ENCODE peak calls at places on chromosome 3, in nine cellular contexts. O is CD8-positive, alpha-beta T cell; L is sigmoid colon; K is tibial artery; C is choroid plexus epithelial cell; H is omental fat pad; D is endothelial cell; I is breast epithelium; W is GM13976. M is an unnamed sample.

GRCh38 chr3:172560026-172560425 is 36.8 kb upstream of the TNFSF10 start:
- DNase-seq in O (no peak), K (no peak), L (no peak), W (no peak), H (no peak), I (no peak), D (no peak), C (peak; percentile 26), M (no peak)

GRCh38 chr3:146685050-146685814 is 80.1 kb upstream of the PLSCR5 start:
- DNase-seq in L (no peak), D (no peak), W (no peak), I (no peak), C (no peak), O (no peak), H (no peak), K (no peak), M (no peak)

GRCh38 chr3:95539950-95540483 is 1274.4 kb upstream of the EPHA6 start:
- DNase-seq in D (no peak), H (no peak), L (no peak), O (no peak), C (no peak), K (no peak), W (no peak), I (no peak), M (no peak)

GRCh38 chr3:153348457-153349137 is 186.6 kb downstream of the RAP2B start:
- DNase-seq in O (no peak), D (no peak), L (no peak), W (no peak), C (peak; percentile 32), K (no peak), I (no peak), H (no peak), M (no peak)

GRCh38 chr3:115321396-115321795 is 174.3 kb upstream of the ZBTB20 start:
- DNase-seq in K (no peak), I (no peak), O (no peak), W (peak; percentile 9), D (no peak), H (no peak), C (peak; percentile 49), L (no peak), M (no peak)

GRCh38 chr3:124318650-124319049 is 326.7 kb upstream of the ROPN1 start:
- DNase-seq in C (no peak), I (no peak), K (no peak), D (no peak), L (no peak), O (no peak), H (no peak), W (no peak), M (no peak)

GRCh38 chr3:15629860-15630597 is 28.5 kb downstream of the BTD start:
- DNase-seq in H (no peak), O (peak; percentile 34), W (peak; percentile 82), D (peak; percentile 59), L (peak; percentile 85), I (peak; percentile 39), K (peak; percentile 71), C (peak; percentile 94), M (no peak)

GRCh38 chr3:98095870-98096269 is 8.9 kb downstream of the OR5AC2 start:
- DNase-seq in O (no peak), H (no peak), C (no peak), L (no peak), W (no peak), K (no peak), D (no peak), I (no peak), M (no peak)

GRCh38 chr3:79255696-79256095 is 512.1 kb downstream of the ROBO1 start:
- DNase-seq in O (no peak), L (no peak), I (no peak), C (no peak), D (no peak), W (no peak), K (no peak), H (no peak), M (no peak)

GRCh38 chr3:61685755-61686154 is 124.4 kb downstream of the PTPRG start:
- DNase-seq in L (no peak), K (no peak), W (no peak), I (no peak), O (no peak), C (no peak), D (no peak), H (no peak), M (no peak)

GRCh38 chr3:31502803-31503221 is 29.9 kb upstream of the STT3B start:
- DNase-seq in O (no peak), H (no peak), D (no peak), L (no peak), I (no peak), W (peak; percentile 41), K (no peak), C (no peak), M (no peak)

GRCh38 chr3:31503456-31503855 is 29.3 kb upstream of the STT3B start:
- DNase-seq in W (no peak), C (no peak), O (no peak), K (no peak), L (no peak), H (no peak), D (no peak), I (no peak), M (no peak)

GRCh38 chr3:31495971-31496370 is 36.8 kb upstream of the STT3B start:
- DNase-seq in O (no peak), C (no peak), K (no peak), H (no peak), W (no peak), L (no peak), D (no peak), I (no peak), M (no peak)

GRCh38 chr3:31504230-31504629 is 28.5 kb upstream of the STT3B start:
- DNase-seq in K (no peak), I (no peak), C (no peak), W (no peak), D (no peak), H (no peak), O (no peak), L (no peak), M (no peak)

GRCh38 chr3:31498824-31499223 is 33.9 kb upstream of the STT3B start:
- DNase-seq in D (no peak), C (no peak), H (no peak), W (no peak), L (no peak), O (no peak), K (no peak), I (no peak), M (no peak)
- TF ChIP-seq CTCF in D (no peak), C (no peak), H (no peak), W (no peak), L (no peak), O (no peak), K (no peak), I (no peak), M (no peak)

GRCh38 chr3:48664313-48664644 is 1.6 kb upstream of the CELSR3 start:
- DNase-seq in H (no peak), C (no peak), K (no peak), I (no peak), L (no peak), D (no peak), O (no peak), W (no peak), M (no peak)
- TF ChIP-seq CTCF in H (no peak), C (no peak), K (no peak), I (no peak), L (peak; percentile 34), D (peak; percentile 14), O (no peak), W (no peak), M (no peak)

DNA sequence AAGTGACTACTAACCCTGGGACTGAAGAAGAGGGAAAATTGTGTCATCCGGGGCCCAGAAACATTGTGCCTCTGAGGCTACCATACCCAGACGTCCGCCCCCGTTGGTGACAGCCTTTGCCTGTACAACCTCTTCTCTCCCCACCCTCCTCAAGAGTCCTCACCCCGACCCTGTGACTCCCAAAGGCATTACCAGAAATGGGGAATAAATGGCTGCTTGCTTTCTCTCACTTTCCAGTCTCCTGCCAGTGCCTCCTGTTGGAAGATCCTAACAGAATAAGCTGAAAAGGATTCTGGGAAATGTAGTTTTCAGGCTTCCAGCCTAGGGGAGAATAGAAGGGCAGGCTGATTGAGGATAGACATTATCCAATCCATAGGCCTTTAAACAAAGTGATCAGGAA is 30.8 kb upstream of the SLC25A36 start:
- DNase-seq in C (peak; percentile 44), H (no peak), K (no peak), O (no peak), L (no peak), W (no peak), D (peak; percentile 14), I (no peak), M (no peak)
- TF ChIP-seq CTCF in C (peak; percentile 44), H (no peak), K (no peak), O (no peak), L (no peak), W (no peak), D (no peak), I (no peak), M (no peak)

GRCh38 chr3:127846576-127846975 is 24.3 kb upstream of the MGLL start:
- DNase-seq in C (no peak), L (no peak), K (no peak), W (no peak), D (no peak), H (no peak), O (no peak), I (no peak), M (no peak)

GRCh38 chr3:127851899-127852298 is 29.6 kb upstream of the MGLL start:
- DNase-seq in W (no peak), D (no peak), I (no peak), H (no peak), L (no peak), C (no peak), K (no peak), O (no peak), M (no peak)

GRCh38 chr3:127847236-127847720 is 25.0 kb upstream of the MGLL start:
- DNase-seq in D (no peak), H (no peak), K (no peak), C (no peak), W (no peak), L (no peak), O (no peak), I (no peak), M (no peak)

GRCh38 chr3:127849368-127849767 is 27.1 kb upstream of the MGLL start:
- DNase-seq in H (no peak), K (no peak), I (no peak), L (no peak), D (no peak), O (no peak), C (no peak), W (no peak), M (no peak)

DNA sequence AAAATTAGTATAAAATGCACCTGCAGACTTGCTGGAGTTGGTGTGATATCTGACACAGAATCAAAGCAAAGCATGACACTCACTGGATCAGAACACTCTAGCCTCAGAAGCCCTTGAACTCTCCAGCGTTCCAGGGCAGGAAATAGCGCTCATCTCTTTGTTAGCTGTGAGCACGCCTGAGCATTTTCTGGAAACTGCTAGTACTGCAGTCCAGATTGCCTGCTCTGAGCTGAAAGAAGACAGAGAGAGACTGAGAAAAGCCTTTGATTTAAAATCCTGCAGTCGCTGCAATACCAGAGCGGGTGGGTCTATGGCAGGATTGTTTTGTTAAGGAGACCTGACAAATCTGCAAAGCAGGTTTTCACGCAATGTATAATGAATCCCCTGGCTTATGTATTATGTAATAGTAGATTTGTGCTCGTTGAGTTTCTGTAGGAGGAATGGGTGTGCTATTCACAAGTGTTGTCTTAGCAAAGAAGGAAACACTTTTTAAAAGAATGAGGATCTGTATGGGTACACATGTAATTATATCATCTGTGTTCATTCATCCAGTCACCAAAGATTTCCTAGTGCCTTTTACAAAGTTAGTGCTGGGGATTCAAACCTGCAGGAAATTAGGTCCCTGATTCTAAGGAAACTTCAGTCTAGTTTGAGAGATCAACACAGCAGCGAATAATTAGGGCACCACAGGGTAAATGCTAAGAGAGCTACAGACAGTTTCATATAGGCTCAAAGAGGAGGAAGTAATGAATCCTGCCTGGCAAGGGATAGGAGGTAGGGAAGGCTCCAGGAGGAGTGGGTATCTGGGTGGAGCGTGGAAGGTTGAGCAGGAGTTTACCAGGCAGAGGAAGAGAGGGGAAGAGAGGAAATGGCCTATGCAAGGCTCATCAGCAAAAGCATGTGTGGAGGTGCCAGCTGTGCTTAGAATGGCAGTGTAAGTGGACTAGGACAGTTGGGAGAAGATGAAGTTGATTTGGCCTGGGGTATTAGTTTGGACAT is 26.1 kb upstream of the MGLL start:
- DNase-seq in O (no peak), L (no peak), D (no peak), I (no peak), H (no peak), C (peak; percentile 70), K (no peak), W (no peak), M (no peak)
- TF ChIP-seq CTCF in O (no peak), L (no peak), D (no peak), I (no peak), H (no peak), C (peak; percentile 48), K (no peak), W (no peak), M (no peak)

M was measured in progenitor cell of endocrine pancreas.